ENCODE peak calls at places on chromosomes 12 and 14, in four cellular contexts. One of them, this sample, is unnamed.

GRCh38 chr12:1912580-1913376 is 5.7 kb downstream of the CACNA2D4 start:
- DNase-seq in WTC11: no peak
- DNase-seq in stimulated activated naive B cell treated with anti-CD40 and anti-IgM and Interleukin-4, amounts not matched to agents 10 μg/mL and 1 μg/mL and 100 μg/mL, for 72 hours: peak
- DNase-seq in iris pigment epithelial cell: no peak
- DNase-seq in this sample: peak

GRCh38 chr14:105142651-105143450 is 25.7 kb downstream of the JAG2 start:
- DNase-seq in WTC11: peak
- DNase-seq in stimulated activated naive B cell treated with anti-CD40 and anti-IgM and Interleukin-4, amounts not matched to agents 10 μg/mL and 1 μg/mL and 100 μg/mL, for 72 hours: no peak
- DNase-seq in iris pigment epithelial cell: no peak
- DNase-seq in this sample: no peak

GRCh38 chr12:26648584-26648983 is 184.4 kb downstream of the ITPR2 start:
- DNase-seq in WTC11: no peak
- DNase-seq in stimulated activated naive B cell treated with anti-CD40 and anti-IgM and Interleukin-4, amounts not matched to agents 10 μg/mL and 1 μg/mL and 100 μg/mL, for 72 hours: no peak
- DNase-seq in iris pigment epithelial cell: peak
- DNase-seq in this sample: peak

GRCh38 chr14:58280954-58281787 is 17.2 kb upstream of the ARID4A start:
- DNase-seq in WTC11: no peak
- DNase-seq in stimulated activated naive B cell treated with anti-CD40 and anti-IgM and Interleukin-4, amounts not matched to agents 10 μg/mL and 1 μg/mL and 100 μg/mL, for 72 hours: peak
- DNase-seq in iris pigment epithelial cell: peak
- DNase-seq in this sample: peak

GRCh38 chr12:95277139-95277538 is 59.5 kb downstream of the VEZT start:
- DNase-seq in WTC11: no peak
- DNase-seq in stimulated activated naive B cell treated with anti-CD40 and anti-IgM and Interleukin-4, amounts not matched to agents 10 μg/mL and 1 μg/mL and 100 μg/mL, for 72 hours: no peak
- DNase-seq in iris pigment epithelial cell: peak
- DNase-seq in this sample: no peak

GRCh38 chr12:42385341-42385841 is 59.4 kb downstream of the PPHLN1 start:
- DNase-seq in WTC11: no peak
- DNase-seq in stimulated activated naive B cell treated with anti-CD40 and anti-IgM and Interleukin-4, amounts not matched to agents 10 μg/mL and 1 μg/mL and 100 μg/mL, for 72 hours: no peak
- DNase-seq in iris pigment epithelial cell: no peak
- DNase-seq in this sample: no peak

GRCh38 chr14:64255756-64256155 is 38.4 kb downstream of the ESR2 start:
- DNase-seq in WTC11: no peak
- DNase-seq in stimulated activated naive B cell treated with anti-CD40 and anti-IgM and Interleukin-4, amounts not matched to agents 10 μg/mL and 1 μg/mL and 100 μg/mL, for 72 hours: no peak
- DNase-seq in iris pigment epithelial cell: no peak
- DNase-seq in this sample: no peak

GRCh38 chr12:101920906-101921305 is 43.5 kb downstream of the DRAM1 start:
- DNase-seq in WTC11: no peak
- DNase-seq in stimulated activated naive B cell treated with anti-CD40 and anti-IgM and Interleukin-4, amounts not matched to agents 10 μg/mL and 1 μg/mL and 100 μg/mL, for 72 hours: no peak
- DNase-seq in iris pigment epithelial cell: no peak
- DNase-seq in this sample: no peak

GRCh38 chr14:105602799-105603763 is 76.7 kb downstream of the TMEM121 start:
- DNase-seq in WTC11: no peak
- DNase-seq in stimulated activated naive B cell treated with anti-CD40 and anti-IgM and Interleukin-4, amounts not matched to agents 10 μg/mL and 1 μg/mL and 100 μg/mL, for 72 hours: no peak
- DNase-seq in iris pigment epithelial cell: no peak
- DNase-seq in this sample: no peak

GRCh38 chr12:12560587-12561304 is 1.9 kb downstream of the DUSP16 start:
- DNase-seq in WTC11: no peak
- DNase-seq in stimulated activated naive B cell treated with anti-CD40 and anti-IgM and Interleukin-4, amounts not matched to agents 10 μg/mL and 1 μg/mL and 100 μg/mL, for 72 hours: no peak
- DNase-seq in iris pigment epithelial cell: peak
- DNase-seq in this sample: no peak

GRCh38 chr12:45989277-45989856 is 1.0 kb downstream of the SCAF11 start:
- DNase-seq in WTC11: no peak
- DNase-seq in stimulated activated naive B cell treated with anti-CD40 and anti-IgM and Interleukin-4, amounts not matched to agents 10 μg/mL and 1 μg/mL and 100 μg/mL, for 72 hours: no peak
- DNase-seq in iris pigment epithelial cell: peak
- DNase-seq in this sample: no peak

GRCh38 chr14:20855652-20856291 is 35.4 kb upstream of the RNASE3 start:
- DNase-seq in WTC11: peak
- DNase-seq in stimulated activated naive B cell treated with anti-CD40 and anti-IgM and Interleukin-4, amounts not matched to agents 10 μg/mL and 1 μg/mL and 100 μg/mL, for 72 hours: peak
- DNase-seq in iris pigment epithelial cell: peak
- DNase-seq in this sample: peak

GRCh38 chr12:66235626-66236281 is 46.7 kb downstream of the IRAK3 start:
- DNase-seq in WTC11: no peak
- DNase-seq in stimulated activated naive B cell treated with anti-CD40 and anti-IgM and Interleukin-4, amounts not matched to agents 10 μg/mL and 1 μg/mL and 100 μg/mL, for 72 hours: no peak
- DNase-seq in iris pigment epithelial cell: peak
- DNase-seq in this sample: no peak

GRCh38 chr12:42482086-42482819 is 107.3 kb downstream of the PRICKLE1 start:
- DNase-seq in WTC11: no peak
- DNase-seq in stimulated activated naive B cell treated with anti-CD40 and anti-IgM and Interleukin-4, amounts not matched to agents 10 μg/mL and 1 μg/mL and 100 μg/mL, for 72 hours: no peak
- DNase-seq in iris pigment epithelial cell: peak
- DNase-seq in this sample: no peak

GRCh38 chr12:65612440-65612839 is 211.8 kb upstream of the HMGA2 start:
- DNase-seq in WTC11: no peak
- DNase-seq in stimulated activated naive B cell treated with anti-CD40 and anti-IgM and Interleukin-4, amounts not matched to agents 10 μg/mL and 1 μg/mL and 100 μg/mL, for 72 hours: no peak
- DNase-seq in iris pigment epithelial cell: peak
- DNase-seq in this sample: no peak

GRCh38 chr14:23537351-23538048 is 14.1 kb downstream of the ZFHX2 start:
- DNase-seq in WTC11: peak
- DNase-seq in stimulated activated naive B cell treated with anti-CD40 and anti-IgM and Interleukin-4, amounts not matched to agents 10 μg/mL and 1 μg/mL and 100 μg/mL, for 72 hours: no peak
- DNase-seq in iris pigment epithelial cell: peak
- DNase-seq in this sample: no peak

GRCh38 chr14:85024931-85025330 is 505.0 kb upstream of the FLRT2 start:
- DNase-seq in WTC11: no peak
- DNase-seq in stimulated activated naive B cell treated with anti-CD40 and anti-IgM and Interleukin-4, amounts not matched to agents 10 μg/mL and 1 μg/mL and 100 μg/mL, for 72 hours: no peak
- DNase-seq in iris pigment epithelial cell: no peak
- DNase-seq in this sample: no peak

GRCh38 chr12:27190761-27191160 is 53.3 kb upstream of the STK38L start:
- DNase-seq in WTC11: no peak
- DNase-seq in stimulated activated naive B cell treated with anti-CD40 and anti-IgM and Interleukin-4, amounts not matched to agents 10 μg/mL and 1 μg/mL and 100 μg/mL, for 72 hours: no peak
- DNase-seq in iris pigment epithelial cell: peak
- DNase-seq in this sample: peak

GRCh38 chr14:65940056-65940735 is 527.7 kb downstream of the FUT8 start:
- DNase-seq in WTC11: no peak
- DNase-seq in stimulated activated naive B cell treated with anti-CD40 and anti-IgM and Interleukin-4, amounts not matched to agents 10 μg/mL and 1 μg/mL and 100 μg/mL, for 72 hours: no peak
- DNase-seq in iris pigment epithelial cell: no peak
- DNase-seq in this sample: no peak

GRCh38 chr12:125132698-125133400 is 67.6 kb downstream of the AACS start:
- DNase-seq in WTC11: no peak
- DNase-seq in stimulated activated naive B cell treated with anti-CD40 and anti-IgM and Interleukin-4, amounts not matched to agents 10 μg/mL and 1 μg/mL and 100 μg/mL, for 72 hours: no peak
- DNase-seq in iris pigment epithelial cell: peak
- DNase-seq in this sample: no peak

GRCh38 chr14:67622675-67623074 is 3.0 kb downstream of the ARG2 start:
- DNase-seq in WTC11: peak
- DNase-seq in stimulated activated naive B cell treated with anti-CD40 and anti-IgM and Interleukin-4, amounts not matched to agents 10 μg/mL and 1 μg/mL and 100 μg/mL, for 72 hours: no peak
- DNase-seq in iris pigment epithelial cell: peak
- DNase-seq in this sample: peak

GRCh38 chr12:53225635-53226424 is 6.2 kb downstream of the RARG start:
- DNase-seq in WTC11: no peak
- DNase-seq in stimulated activated naive B cell treated with anti-CD40 and anti-IgM and Interleukin-4, amounts not matched to agents 10 μg/mL and 1 μg/mL and 100 μg/mL, for 72 hours: no peak
- DNase-seq in iris pigment epithelial cell: no peak
- DNase-seq in this sample: no peak

GRCh38 chr12:2806700-2807099 is 5.8 kb upstream of the ITFG2 start:
- DNase-seq in WTC11: no peak
- DNase-seq in stimulated activated naive B cell treated with anti-CD40 and anti-IgM and Interleukin-4, amounts not matched to agents 10 μg/mL and 1 μg/mL and 100 μg/mL, for 72 hours: no peak
- DNase-seq in iris pigment epithelial cell: peak
- DNase-seq in this sample: no peak

GRCh38 chr12:122880668-122881067 is 15.3 kb downstream of the VPS37B start:
- DNase-seq in WTC11: no peak
- DNase-seq in stimulated activated naive B cell treated with anti-CD40 and anti-IgM and Interleukin-4, amounts not matched to agents 10 μg/mL and 1 μg/mL and 100 μg/mL, for 72 hours: no peak
- DNase-seq in iris pigment epithelial cell: peak
- DNase-seq in this sample: no peak

GRCh38 chr12:71704920-71705319 is 19.0 kb downstream of the TMEM19 start:
- DNase-seq in WTC11: no peak
- DNase-seq in stimulated activated naive B cell treated with anti-CD40 and anti-IgM and Interleukin-4, amounts not matched to agents 10 μg/mL and 1 μg/mL and 100 μg/mL, for 72 hours: no peak
- DNase-seq in iris pigment epithelial cell: no peak
- DNase-seq in this sample: no peak